ENCODE peak calls at places on chromosome X, in nine cellular contexts. One of them, this sample, is unnamed.

GRCh38 chrX:113868169-113868568 is 715.7 kb upstream of the HTR2C start:
- DNase-seq in RWPE1: no peak
- DNase-seq in mammary epithelial cell: no peak
- DNase-seq in epithelial cell of esophagus: no peak
- DNase-seq in K562: peak
- DNase-seq in esophagus squamous epithelium: no peak
- DNase-seq in A673: peak
- DNase-seq in thyroid gland: no peak
- DNase-seq in type B pancreatic cell: no peak
- DNase-seq in this sample: no peak

GRCh38 chrX:118508690-118509089 is 13.1 kb downstream of the DOCK11 start:
- DNase-seq in RWPE1: no peak
- DNase-seq in mammary epithelial cell: no peak
- DNase-seq in epithelial cell of esophagus: no peak
- DNase-seq in K562: no peak
- DNase-seq in esophagus squamous epithelium: no peak
- DNase-seq in A673: no peak
- DNase-seq in thyroid gland: peak
- DNase-seq in type B pancreatic cell: no peak
- DNase-seq in this sample: no peak

GRCh38 chrX:136146614-136147319 is 566 bp upstream of the FHL1 start:
- DNase-seq in RWPE1: no peak
- DNase-seq in mammary epithelial cell: no peak
- DNase-seq in epithelial cell of esophagus: no peak
- DNase-seq in K562: no peak
- DNase-seq in esophagus squamous epithelium: no peak
- DNase-seq in A673: no peak
- DNase-seq in thyroid gland: peak
- DNase-seq in type B pancreatic cell: no peak
- DNase-seq in this sample: peak

GRCh38 chrX:49208399-49208798 is 8.4 kb upstream of the SYP start:
- DNase-seq in RWPE1: no peak
- DNase-seq in mammary epithelial cell: no peak
- DNase-seq in epithelial cell of esophagus: no peak
- DNase-seq in K562: no peak
- DNase-seq in esophagus squamous epithelium: no peak
- DNase-seq in A673: no peak
- DNase-seq in thyroid gland: no peak
- DNase-seq in type B pancreatic cell: no peak
- DNase-seq in this sample: no peak

GRCh38 chrX:19539665-19540064 is 24.4 kb upstream of the MAP3K15 start:
- DNase-seq in RWPE1: no peak
- DNase-seq in mammary epithelial cell: no peak
- DNase-seq in epithelial cell of esophagus: no peak
- DNase-seq in K562: no peak
- DNase-seq in esophagus squamous epithelium: no peak
- DNase-seq in A673: no peak
- DNase-seq in thyroid gland: no peak
- DNase-seq in type B pancreatic cell: no peak
- DNase-seq in this sample: no peak

GRCh38 chrX:101260435-101260834 is 30.7 kb downstream of the TAF7L start:
- DNase-seq in RWPE1: peak
- DNase-seq in mammary epithelial cell: no peak
- DNase-seq in epithelial cell of esophagus: peak
- DNase-seq in K562: peak
- DNase-seq in esophagus squamous epithelium: no peak
- DNase-seq in A673: no peak
- DNase-seq in thyroid gland: no peak
- DNase-seq in type B pancreatic cell: no peak
- DNase-seq in this sample: no peak

GRCh38 chrX:10965399-10965798 is 145.7 kb upstream of the HCCS start:
- DNase-seq in RWPE1: no peak
- DNase-seq in mammary epithelial cell: no peak
- DNase-seq in epithelial cell of esophagus: no peak
- DNase-seq in K562: no peak
- DNase-seq in esophagus squamous epithelium: no peak
- DNase-seq in A673: no peak
- DNase-seq in thyroid gland: no peak
- DNase-seq in type B pancreatic cell: no peak
- DNase-seq in this sample: no peak

GRCh38 chrX:45767021-45767491 is 566.4 kb upstream of the DIPK2B start:
- DNase-seq in RWPE1: no peak
- DNase-seq in mammary epithelial cell: peak
- DNase-seq in epithelial cell of esophagus: peak
- DNase-seq in K562: no peak
- DNase-seq in esophagus squamous epithelium: no peak
- DNase-seq in A673: peak
- DNase-seq in thyroid gland: no peak
- DNase-seq in type B pancreatic cell: no peak
- DNase-seq in this sample: no peak

GRCh38 chrX:23012636-23013035 is 12.9 kb downstream of the DDX53 start:
- DNase-seq in RWPE1: no peak
- DNase-seq in mammary epithelial cell: no peak
- DNase-seq in epithelial cell of esophagus: no peak
- DNase-seq in K562: no peak
- DNase-seq in esophagus squamous epithelium: no peak
- DNase-seq in A673: no peak
- DNase-seq in thyroid gland: no peak
- DNase-seq in type B pancreatic cell: no peak
- DNase-seq in this sample: no peak

GRCh38 chrX:23012162-23012561 is 12.4 kb downstream of the DDX53 start:
- DNase-seq in RWPE1: no peak
- DNase-seq in mammary epithelial cell: no peak
- DNase-seq in epithelial cell of esophagus: no peak
- DNase-seq in K562: no peak
- DNase-seq in esophagus squamous epithelium: no peak
- DNase-seq in A673: no peak
- DNase-seq in thyroid gland: no peak
- DNase-seq in type B pancreatic cell: no peak
- DNase-seq in this sample: no peak

GRCh38 chrX:23003121-23003520 is 3.4 kb downstream of the DDX53 start:
- DNase-seq in RWPE1: no peak
- DNase-seq in mammary epithelial cell: no peak
- DNase-seq in epithelial cell of esophagus: peak
- DNase-seq in K562: no peak
- DNase-seq in esophagus squamous epithelium: no peak
- DNase-seq in A673: peak
- DNase-seq in thyroid gland: no peak
- DNase-seq in type B pancreatic cell: no peak
- DNase-seq in this sample: no peak

DNA sequence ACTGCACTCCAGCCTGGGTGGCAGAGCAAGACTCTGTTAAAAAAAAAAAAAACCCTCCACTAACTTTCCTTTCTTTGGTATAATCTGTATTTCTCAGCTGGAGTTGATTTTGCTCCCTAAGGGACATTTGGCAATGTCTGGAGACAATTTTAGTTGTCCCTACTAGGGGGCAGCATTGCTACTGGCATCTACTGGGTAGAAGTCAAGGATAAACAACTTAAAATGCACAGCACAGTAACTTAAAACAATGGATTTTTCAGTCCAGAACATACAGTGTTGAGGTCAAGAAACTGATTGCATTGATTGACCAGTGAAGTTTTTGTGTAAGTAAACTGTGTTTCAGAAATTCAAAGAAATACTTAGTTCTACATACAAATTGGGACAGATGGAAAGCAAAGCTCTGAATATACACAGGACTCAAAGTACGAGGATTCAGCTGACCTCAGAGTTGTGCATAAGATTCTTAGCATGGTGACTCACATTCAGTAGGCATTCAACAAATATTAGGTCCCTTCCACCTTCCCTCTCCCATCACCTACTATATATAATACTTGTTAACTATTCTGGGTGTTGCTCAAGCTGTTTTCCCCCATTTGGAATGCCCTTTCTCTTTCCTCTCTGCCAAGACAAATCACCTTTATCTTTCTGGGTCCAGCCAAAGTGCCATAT is 8.8 kb downstream of the DDX53 start:
- DNase-seq in RWPE1: peak
- DNase-seq in mammary epithelial cell: no peak
- DNase-seq in epithelial cell of esophagus: peak
- DNase-seq in K562: no peak
- DNase-seq in esophagus squamous epithelium: no peak
- DNase-seq in A673: peak
- DNase-seq in thyroid gland: no peak
- DNase-seq in type B pancreatic cell: no peak
- DNase-seq in this sample: no peak
- TF ChIP-seq CTCF in RWPE1: no peak
- TF ChIP-seq CTCF in mammary epithelial cell: peak
- TF ChIP-seq CTCF in epithelial cell of esophagus: peak
- TF ChIP-seq CTCF in K562: no peak
- TF ChIP-seq CTCF in esophagus squamous epithelium: peak
- TF ChIP-seq CTCF in A673: peak
- TF ChIP-seq CTCF in thyroid gland: no peak
- TF ChIP-seq CTCF in type B pancreatic cell: peak
- TF ChIP-seq CTCF in this sample: no peak

GRCh38 chrX:39324233-39324632 is 523.0 kb downstream of the MID1IP1 start:
- DNase-seq in RWPE1: no peak
- DNase-seq in mammary epithelial cell: no peak
- DNase-seq in epithelial cell of esophagus: no peak
- DNase-seq in K562: no peak
- DNase-seq in esophagus squamous epithelium: no peak
- DNase-seq in A673: no peak
- DNase-seq in thyroid gland: no peak
- DNase-seq in type B pancreatic cell: no peak
- DNase-seq in this sample: no peak

GRCh38 chrX:39331062-39331704 is 529.9 kb downstream of the MID1IP1 start:
- DNase-seq in RWPE1: no peak
- DNase-seq in mammary epithelial cell: no peak
- DNase-seq in epithelial cell of esophagus: no peak
- DNase-seq in K562: no peak
- DNase-seq in esophagus squamous epithelium: no peak
- DNase-seq in A673: no peak
- DNase-seq in thyroid gland: no peak
- DNase-seq in type B pancreatic cell: no peak
- DNase-seq in this sample: no peak

GRCh38 chrX:39328661-39329060 is 527.4 kb downstream of the MID1IP1 start:
- DNase-seq in RWPE1: no peak
- DNase-seq in mammary epithelial cell: no peak
- DNase-seq in epithelial cell of esophagus: no peak
- DNase-seq in K562: no peak
- DNase-seq in esophagus squamous epithelium: no peak
- DNase-seq in A673: no peak
- DNase-seq in thyroid gland: no peak
- DNase-seq in type B pancreatic cell: no peak
- DNase-seq in this sample: no peak

GRCh38 chrX:39327255-39327654 is 526.0 kb downstream of the MID1IP1 start:
- DNase-seq in RWPE1: no peak
- DNase-seq in mammary epithelial cell: no peak
- DNase-seq in epithelial cell of esophagus: no peak
- DNase-seq in K562: no peak
- DNase-seq in esophagus squamous epithelium: no peak
- DNase-seq in A673: peak
- DNase-seq in thyroid gland: no peak
- DNase-seq in type B pancreatic cell: no peak
- DNase-seq in this sample: no peak

GRCh38 chrX:39327705-39328104 is 526.4 kb downstream of the MID1IP1 start:
- DNase-seq in RWPE1: no peak
- DNase-seq in mammary epithelial cell: no peak
- DNase-seq in epithelial cell of esophagus: no peak
- DNase-seq in K562: no peak
- DNase-seq in esophagus squamous epithelium: no peak
- DNase-seq in A673: no peak
- DNase-seq in thyroid gland: no peak
- DNase-seq in type B pancreatic cell: no peak
- DNase-seq in this sample: no peak
- TF ChIP-seq CTCF in RWPE1: no peak
- TF ChIP-seq CTCF in mammary epithelial cell: no peak
- TF ChIP-seq CTCF in epithelial cell of esophagus: no peak
- TF ChIP-seq CTCF in K562: no peak
- TF ChIP-seq CTCF in esophagus squamous epithelium: no peak
- TF ChIP-seq CTCF in A673: no peak
- TF ChIP-seq CTCF in thyroid gland: no peak
- TF ChIP-seq CTCF in type B pancreatic cell: no peak
- TF ChIP-seq CTCF in this sample: no peak

GRCh38 chrX:7294483-7294882 is 146.5 kb upstream of the PUDP start:
- DNase-seq in RWPE1: no peak
- DNase-seq in mammary epithelial cell: no peak
- DNase-seq in epithelial cell of esophagus: peak
- DNase-seq in K562: no peak
- DNase-seq in esophagus squamous epithelium: no peak
- DNase-seq in A673: no peak
- DNase-seq in thyroid gland: no peak
- DNase-seq in type B pancreatic cell: no peak
- DNase-seq in this sample: no peak
- TF ChIP-seq CTCF in RWPE1: no peak
- TF ChIP-seq CTCF in mammary epithelial cell: no peak
- TF ChIP-seq CTCF in epithelial cell of esophagus: no peak
- TF ChIP-seq CTCF in K562: no peak
- TF ChIP-seq CTCF in esophagus squamous epithelium: no peak
- TF ChIP-seq CTCF in A673: no peak
- TF ChIP-seq CTCF in thyroid gland: no peak
- TF ChIP-seq CTCF in type B pancreatic cell: no peak
- TF ChIP-seq CTCF in this sample: no peak

GRCh38 chrX:153516055-153516454 is 1.4 kb upstream of the ATP2B3 start:
- DNase-seq in RWPE1: no peak
- DNase-seq in mammary epithelial cell: no peak
- DNase-seq in epithelial cell of esophagus: no peak
- DNase-seq in K562: no peak
- DNase-seq in esophagus squamous epithelium: no peak
- DNase-seq in A673: no peak
- DNase-seq in thyroid gland: no peak
- DNase-seq in type B pancreatic cell: no peak
- DNase-seq in this sample: no peak

GRCh38 chrX:153519569-153520285 is 2.3 kb downstream of the ATP2B3 start:
- DNase-seq in RWPE1: peak
- DNase-seq in mammary epithelial cell: no peak
- DNase-seq in epithelial cell of esophagus: peak
- DNase-seq in K562: no peak
- DNase-seq in esophagus squamous epithelium: no peak
- DNase-seq in A673: no peak
- DNase-seq in thyroid gland: no peak
- DNase-seq in type B pancreatic cell: no peak
- DNase-seq in this sample: no peak

GRCh38 chrX:153520286-153520917 is 3.0 kb downstream of the ATP2B3 start:
- DNase-seq in RWPE1: no peak
- DNase-seq in mammary epithelial cell: no peak
- DNase-seq in epithelial cell of esophagus: peak
- DNase-seq in K562: no peak
- DNase-seq in esophagus squamous epithelium: no peak
- DNase-seq in A673: no peak
- DNase-seq in thyroid gland: no peak
- DNase-seq in type B pancreatic cell: no peak
- DNase-seq in this sample: no peak

GRCh38 chrX:153517421-153517820 is at the start of gene ATP2B3:
- DNase-seq in RWPE1: no peak
- DNase-seq in mammary epithelial cell: no peak
- DNase-seq in epithelial cell of esophagus: no peak
- DNase-seq in K562: no peak
- DNase-seq in esophagus squamous epithelium: no peak
- DNase-seq in A673: no peak
- DNase-seq in thyroid gland: no peak
- DNase-seq in type B pancreatic cell: no peak
- DNase-seq in this sample: no peak

DNA sequence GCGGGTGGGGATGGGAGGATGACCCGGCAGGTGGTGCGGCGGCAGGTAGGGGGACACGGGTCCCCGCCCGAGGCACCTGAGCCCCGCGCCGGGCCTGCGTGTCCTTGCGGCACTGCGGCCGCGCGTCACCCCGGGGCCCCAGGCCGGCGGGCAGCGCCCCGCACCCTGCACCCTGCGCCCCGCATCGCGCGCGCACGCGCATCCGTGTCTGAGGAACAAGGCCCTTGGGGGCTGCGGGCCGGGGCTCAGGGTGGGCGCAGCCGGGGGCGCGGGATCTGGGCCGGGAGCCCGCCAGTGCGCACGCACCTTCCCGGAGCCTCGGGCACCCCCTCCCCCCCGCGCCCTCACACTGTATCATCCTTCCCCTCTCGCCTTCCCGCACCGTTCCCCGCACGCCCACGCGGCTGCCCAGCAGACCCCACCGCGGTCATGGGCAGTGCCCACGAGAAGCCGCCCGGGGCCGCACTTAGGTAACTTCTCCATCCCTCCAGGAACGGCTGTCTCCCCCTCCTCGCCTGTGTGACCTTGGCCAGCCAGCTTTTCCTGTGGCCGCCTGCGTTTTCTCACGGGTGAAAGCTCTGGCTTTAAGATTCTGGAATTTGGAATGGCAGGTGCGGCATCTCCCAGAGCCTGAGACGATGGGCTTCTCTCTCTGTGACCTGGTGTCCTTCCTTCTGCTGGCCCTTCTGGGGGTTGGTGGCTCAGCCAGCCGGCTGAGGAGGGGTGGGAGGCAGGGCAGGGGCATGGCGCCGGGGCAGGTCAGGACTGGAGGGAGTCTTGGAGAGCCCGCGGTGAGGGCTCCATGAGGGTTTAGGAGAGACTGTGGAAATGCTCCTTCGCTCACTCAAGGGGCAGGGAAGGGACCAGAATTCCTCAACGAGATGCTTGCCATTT is 746 bp downstream of the ATP2B3 start:
- DNase-seq in RWPE1: no peak
- DNase-seq in mammary epithelial cell: no peak
- DNase-seq in epithelial cell of esophagus: no peak
- DNase-seq in K562: no peak
- DNase-seq in esophagus squamous epithelium: no peak
- DNase-seq in A673: no peak
- DNase-seq in thyroid gland: no peak
- DNase-seq in type B pancreatic cell: no peak
- DNase-seq in this sample: no peak
- TF ChIP-seq CTCF in RWPE1: no peak
- TF ChIP-seq CTCF in mammary epithelial cell: no peak
- TF ChIP-seq CTCF in epithelial cell of esophagus: no peak
- TF ChIP-seq CTCF in K562: no peak
- TF ChIP-seq CTCF in esophagus squamous epithelium: no peak
- TF ChIP-seq CTCF in A673: no peak
- TF ChIP-seq CTCF in thyroid gland: no peak
- TF ChIP-seq CTCF in type B pancreatic cell: no peak
- TF ChIP-seq CTCF in this sample: no peak